ENCODE peak calls at places on chromosomes 1 and 21, in nine cellular contexts. Y is H54, B is sigmoid colon, Z is lower leg skin, X is ovary, W is tibial nerve, P is A549, E is esophagus muscularis mucosa, C is stomach. V is an unnamed sample.

GRCh38 chr1:6347641-6348487 is 45.7 kb downstream of the ACOT7 start:
- DNase-seq in C (peak; percentile 61), P (peak; percentile 41), W (no peak), B (no peak), Z (no peak), Y (no peak), X (no peak), E (no peak), V (peak; percentile 20)

GRCh38 chr1:210364479-210364878 is 35.8 kb downstream of the HHAT start:
- DNase-seq in W (peak; percentile 19), Z (peak; percentile 57), B (no peak), E (peak; percentile 70), Y (no peak), X (no peak), P (no peak), C (no peak), V (peak; percentile 79)

GRCh38 chr1:5001466-5001865 is 347.1 kb downstream of the AJAP1 start:
- DNase-seq in P (no peak), X (no peak), W (no peak), C (no peak), E (no peak), B (no peak), Z (no peak), Y (no peak), V (no peak)

GRCh38 chr1:48109390-48110009 is 112.3 kb upstream of the TRABD2B start:
- DNase-seq in X (no peak), C (no peak), E (no peak), P (no peak), Y (no peak), W (no peak), B (no peak), Z (no peak), V (peak; percentile 11)

GRCh38 chr1:201329801-201330200 is 46.5 kb downstream of the PKP1 start:
- DNase-seq in W (no peak), Z (no peak), B (peak; percentile 19), Y (no peak), P (no peak), X (no peak), C (no peak), E (no peak), V (peak; percentile 69)

GRCh38 chr1:151718011-151718431 is 1.4 kb upstream of the CELF3 start:
- DNase-seq in E (no peak), C (no peak), P (no peak), X (no peak), B (no peak), Z (no peak), W (no peak), Y (no peak), V (no peak)

GRCh38 chr1:153795934-153796785 is 21.0 kb downstream of the SLC27A3 start:
- DNase-seq in E (no peak), P (no peak), Z (peak; percentile 79), W (no peak), B (peak; percentile 56), Y (no peak), X (no peak), C (peak; percentile 23), V (no peak)

GRCh38 chr1:8344893-8345507 is 27.1 kb downstream of the SLC45A1 start:
- DNase-seq in Z (no peak), B (no peak), E (no peak), Y (no peak), W (no peak), C (no peak), P (no peak), X (no peak), V (no peak)

GRCh38 chr1:45913183-45913924 is 109.9 kb downstream of the MAST2 start:
- DNase-seq in Z (no peak), Y (no peak), P (no peak), E (no peak), X (peak; percentile 65), W (no peak), B (peak; percentile 89), C (no peak), V (no peak)

GRCh38 chr1:46490603-46491499 is 1.2 kb downstream of the DMBX1 start:
- DNase-seq in X (no peak), W (no peak), P (no peak), Y (no peak), C (no peak), E (no peak), Z (no peak), B (no peak), V (no peak)

GRCh38 chr1:49318218-49318617 is 541.5 kb upstream of the BEND5 start:
- DNase-seq in X (no peak), Y (no peak), P (no peak), C (no peak), B (no peak), Z (no peak), W (no peak), E (no peak), V (no peak)

GRCh38 chr1:49323925-49324540 is 547.3 kb upstream of the BEND5 start:
- DNase-seq in C (no peak), X (no peak), Z (no peak), B (no peak), W (no peak), E (no peak), P (no peak), Y (no peak), V (peak; percentile 63)

GRCh38 chr1:49319426-49319963 is 542.8 kb upstream of the BEND5 start:
- DNase-seq in P (no peak), C (no peak), X (no peak), Z (no peak), B (no peak), Y (no peak), W (no peak), E (no peak), V (no peak)
- TF ChIP-seq POLR2A in P (no peak), C (no peak), X (no peak), Z (no peak), B (no peak), Y (no peak), W (no peak), E (no peak), V (no peak)

GRCh38 chr1:9425859-9426258 is 113.4 kb upstream of the SLC25A33 start:
- DNase-seq in E (no peak), C (no peak), P (no peak), X (no peak), Y (no peak), Z (no peak), W (no peak), B (no peak), V (no peak)

GRCh38 chr1:9429369-9429766 is 109.9 kb upstream of the SLC25A33 start:
- DNase-seq in X (no peak), B (no peak), Z (no peak), C (no peak), P (no peak), Y (no peak), W (no peak), E (no peak), V (no peak)

GRCh38 chr1:9426291-9426711 is 113.0 kb upstream of the SLC25A33 start:
- DNase-seq in E (no peak), B (no peak), C (peak; percentile 50), X (no peak), Z (no peak), P (no peak), W (no peak), Y (no peak), V (peak; percentile 30)

GRCh38 chr1:9427388-9427787 is 111.9 kb upstream of the SLC25A33 start:
- DNase-seq in P (no peak), X (no peak), Y (no peak), C (no peak), E (no peak), B (no peak), Z (no peak), W (no peak), V (no peak)

GRCh38 chr1:9428601-9429368 is 110.5 kb upstream of the SLC25A33 start:
- DNase-seq in E (peak; percentile 100), P (peak; percentile 87), X (peak; percentile 99), Z (peak; percentile 100), C (peak; percentile 100), W (peak; percentile 99), B (peak; percentile 99), Y (peak; percentile 93), V (peak; percentile 99)
- TF ChIP-seq POLR2A in E (no peak), P (peak; percentile 62), X (peak; percentile 58), Z (no peak), C (no peak), W (peak; percentile 79), B (peak; percentile 48), Y (no peak), V (peak; percentile 72)

DNA sequence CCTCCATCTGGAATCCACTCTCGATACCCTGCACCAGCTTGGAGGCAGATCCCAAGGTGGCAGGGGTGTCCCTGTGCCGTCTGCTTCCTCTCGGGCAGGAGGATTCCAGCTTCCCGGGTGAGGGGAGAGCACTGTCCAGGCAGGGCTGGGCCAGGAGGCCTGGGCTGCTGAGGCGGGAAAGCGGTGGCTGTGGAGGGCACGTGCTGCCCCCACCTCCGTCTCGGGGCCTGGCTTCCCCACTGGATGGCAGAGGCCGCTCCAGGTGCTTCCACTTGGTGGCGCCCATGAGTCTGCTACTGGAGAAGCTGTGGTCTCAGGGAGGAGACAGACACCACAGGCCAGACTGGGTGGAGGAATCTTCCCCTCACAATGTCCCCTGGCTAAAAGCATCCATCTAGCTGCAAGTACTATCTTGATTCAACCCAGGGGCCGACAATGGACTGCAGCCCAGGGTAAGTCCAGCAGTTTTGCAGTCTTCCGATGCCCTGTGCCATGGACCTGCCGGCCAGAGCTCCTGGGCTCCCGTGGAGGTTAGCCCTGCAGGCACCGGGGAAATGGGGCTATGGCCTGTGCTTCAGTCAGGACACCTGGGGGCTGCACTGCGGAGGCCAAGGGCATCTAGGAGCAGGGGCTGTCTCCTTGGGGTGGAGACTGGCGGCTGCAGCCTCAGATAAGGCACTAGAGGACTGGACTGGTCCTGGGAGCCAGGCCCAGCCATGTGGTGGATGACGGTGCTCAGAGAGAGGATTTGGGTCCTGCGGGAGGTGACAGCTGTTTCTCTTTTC is 41.3 kb upstream of the EIF4G3 start:
- DNase-seq in P (peak; percentile 25), W (no peak), X (no peak), B (no peak), Y (no peak), E (no peak), C (peak; percentile 31), Z (no peak), V (peak; percentile 13)
- TF ChIP-seq POLR2A in P (no peak), W (no peak), X (no peak), B (no peak), Y (no peak), E (no peak), C (no peak), Z (no peak), V (no peak)

GRCh38 chr21:42833439-42833815 is 45.9 kb downstream of the WDR4 start:
- DNase-seq in P (peak; percentile 38), E (no peak), C (peak; percentile 54), B (no peak), Y (no peak), W (no peak), X (no peak), Z (peak; percentile 65), V (no peak)

GRCh38 chr21:42835211-42835610 is 44.1 kb downstream of the WDR4 start:
- DNase-seq in C (peak; percentile 1), P (no peak), Y (no peak), E (peak; percentile 70), X (no peak), W (no peak), Z (peak; percentile 56), B (no peak), V (no peak)

GRCh38 chr21:42835611-42836401 is 43.5 kb downstream of the WDR4 start:
- DNase-seq in X (no peak), B (no peak), W (no peak), C (peak; percentile 13), Z (peak; percentile 71), Y (no peak), P (no peak), E (peak; percentile 77), V (no peak)

GRCh38 chr21:42834730-42835191 is 44.6 kb downstream of the WDR4 start:
- DNase-seq in Y (no peak), E (peak; percentile 75), X (no peak), B (peak; percentile 43), C (peak; percentile 3), Z (peak; percentile 70), P (no peak), W (no peak), V (no peak)

GRCh38 chr21:42833859-42834729 is 45.2 kb downstream of the WDR4 start:
- DNase-seq in Z (peak; percentile 78), W (no peak), X (no peak), B (peak; percentile 37), C (peak; percentile 17), Y (no peak), E (peak; percentile 82), P (no peak), V (no peak)
- TF ChIP-seq POLR2A in Z (no peak), W (no peak), X (no peak), B (no peak), C (no peak), Y (no peak), E (no peak), P (no peak), V (no peak)